ENCODE peak calls at places on chromosomes 12 and 14, in four cellular contexts. One of them, this sample, is unnamed.

GRCh38 chr14:35369701-35370191 is 34.8 kb downstream of the NFKBIA start:
- DNase-seq in neural progenitor cell: no peak
- DNase-seq in uterus: peak
- DNase-seq in tibial artery: no peak
- DNase-seq in this sample: no peak

GRCh38 chr12:57625261-57626032 is 7.6 kb downstream of the B4GALNT1 start:
- DNase-seq in uterus: no peak
- DNase-seq in tibial artery: no peak
- DNase-seq in neural progenitor cell: no peak
- DNase-seq in this sample: no peak

GRCh38 chr12:50257226-50258166 is 25.8 kb downstream of the LIMA1 start:
- DNase-seq in uterus: peak
- DNase-seq in tibial artery: no peak
- DNase-seq in neural progenitor cell: no peak
- DNase-seq in this sample: no peak

GRCh38 chr12:72790273-72790672 is 518.1 kb downstream of the TRHDE start:
- DNase-seq in uterus: no peak
- DNase-seq in tibial artery: no peak
- DNase-seq in neural progenitor cell: no peak
- DNase-seq in this sample: no peak

GRCh38 chr14:60512952-60513554 is 4.1 kb downstream of the SIX6 start:
- DNase-seq in uterus: no peak
- DNase-seq in tibial artery: no peak
- DNase-seq in neural progenitor cell: peak
- DNase-seq in this sample: no peak

GRCh38 chr14:37493606-37494005 is 101.4 kb downstream of the FOXA1 start:
- DNase-seq in neural progenitor cell: no peak
- DNase-seq in uterus: no peak
- DNase-seq in tibial artery: no peak
- DNase-seq in this sample: no peak

GRCh38 chr14:35374273-35374681 is 30.3 kb downstream of the NFKBIA start:
- DNase-seq in tibial artery: peak
- DNase-seq in neural progenitor cell: no peak
- DNase-seq in uterus: peak
- DNase-seq in this sample: no peak

GRCh38 chr14:34781242-34781641 is 66.8 kb upstream of the CFL2 start:
- DNase-seq in tibial artery: no peak
- DNase-seq in uterus: peak
- DNase-seq in neural progenitor cell: no peak
- DNase-seq in this sample: no peak

GRCh38 chr12:6458281-6459003 is 6.6 kb downstream of the TAPBPL start:
- DNase-seq in neural progenitor cell: no peak
- DNase-seq in uterus: no peak
- DNase-seq in tibial artery: no peak
- DNase-seq in this sample: no peak

GRCh38 chr12:112167031-112167461 is 41.7 kb downstream of the TRAFD1 start:
- DNase-seq in neural progenitor cell: no peak
- DNase-seq in tibial artery: peak
- DNase-seq in uterus: no peak
- DNase-seq in this sample: no peak

GRCh38 chr12:29691146-29691854 is 92.4 kb downstream of the TMTC1 start:
- DNase-seq in tibial artery: no peak
- DNase-seq in uterus: no peak
- DNase-seq in neural progenitor cell: peak
- DNase-seq in this sample: no peak

GRCh38 chr12:113049976-113050742 is 6.4 kb upstream of the DTX1 start:
- DNase-seq in tibial artery: no peak
- DNase-seq in neural progenitor cell: peak
- DNase-seq in uterus: no peak
- DNase-seq in this sample: no peak

GRCh38 chr12:93441111-93441616 is 583 bp downstream of the UBE2N start:
- DNase-seq in uterus: peak
- DNase-seq in neural progenitor cell: peak
- DNase-seq in tibial artery: peak
- DNase-seq in this sample: peak

GRCh38 chr14:61671086-61671485 is 24.2 kb upstream of the HIF1A start:
- DNase-seq in tibial artery: no peak
- DNase-seq in neural progenitor cell: no peak
- DNase-seq in uterus: no peak
- DNase-seq in this sample: no peak

GRCh38 chr14:101505216-101505970 is 55.9 kb upstream of the DIO3 start:
- DNase-seq in tibial artery: peak
- DNase-seq in uterus: peak
- DNase-seq in neural progenitor cell: no peak
- DNase-seq in this sample: no peak

GRCh38 chr12:94488449-94488848 is 28.8 kb upstream of the CEP83 start:
- DNase-seq in tibial artery: no peak
- DNase-seq in uterus: no peak
- DNase-seq in neural progenitor cell: no peak
- DNase-seq in this sample: no peak

GRCh38 chr14:21825147-21825743 is 151.6 kb upstream of the OR4E1 start:
- DNase-seq in uterus: no peak
- DNase-seq in neural progenitor cell: peak
- DNase-seq in tibial artery: no peak
- DNase-seq in this sample: no peak

GRCh38 chr12:55738113-55739024 is 4.6 kb upstream of the GDF11 start:
- DNase-seq in tibial artery: peak
- DNase-seq in uterus: peak
- DNase-seq in neural progenitor cell: peak
- DNase-seq in this sample: peak

GRCh38 chr12:109493938-109494337 is 16.5 kb downstream of the UBE3B start:
- DNase-seq in tibial artery: no peak
- DNase-seq in uterus: no peak
- DNase-seq in neural progenitor cell: no peak
- DNase-seq in this sample: no peak

GRCh38 chr12:132373967-132374820 is 44.8 kb upstream of the GALNT9 start:
- DNase-seq in tibial artery: no peak
- DNase-seq in neural progenitor cell: peak
- DNase-seq in uterus: no peak
- DNase-seq in this sample: no peak

GRCh38 chr14:29461131-29461530 is 466.5 kb downstream of the PRKD1 start:
- DNase-seq in uterus: no peak
- DNase-seq in tibial artery: no peak
- DNase-seq in neural progenitor cell: no peak
- DNase-seq in this sample: no peak

GRCh38 chr12:52528641-52529143 is 8.5 kb upstream of the KRT5 start:
- DNase-seq in uterus: no peak
- DNase-seq in neural progenitor cell: no peak
- DNase-seq in tibial artery: peak
- DNase-seq in this sample: no peak

GRCh38 chr12:105352940-105353635 is 22.6 kb downstream of the C12orf75 start:
- DNase-seq in uterus: no peak
- DNase-seq in neural progenitor cell: peak
- DNase-seq in tibial artery: no peak
- DNase-seq in this sample: no peak

GRCh38 chr12:130247634-130248237 is 85.5 kb downstream of the FZD10 start:
- DNase-seq in uterus: no peak
- DNase-seq in neural progenitor cell: no peak
- DNase-seq in tibial artery: no peak
- DNase-seq in this sample: no peak
- H3K4me3 ChIP-seq in uterus: no peak
- H3K4me3 ChIP-seq in neural progenitor cell: no peak
- H3K4me3 ChIP-seq in tibial artery: no peak
- H3K4me3 ChIP-seq in this sample: no peak

GRCh38 chr14:69797573-69798338 is 715 bp upstream of the SLC10A1 start:
- DNase-seq in neural progenitor cell: no peak
- DNase-seq in uterus: no peak
- DNase-seq in tibial artery: no peak
- DNase-seq in this sample: no peak

GRCh38 chr14:69789118-69789640 is 7.9 kb downstream of the SLC10A1 start:
- DNase-seq in tibial artery: no peak
- DNase-seq in uterus: no peak
- DNase-seq in neural progenitor cell: no peak
- DNase-seq in this sample: no peak

GRCh38 chr14:69796797-69797500 is at the start of gene SLC10A1:
- DNase-seq in tibial artery: no peak
- DNase-seq in uterus: no peak
- DNase-seq in neural progenitor cell: no peak
- DNase-seq in this sample: no peak

GRCh38 chr14:69794791-69795190 is 2.2 kb downstream of the SLC10A1 start:
- DNase-seq in uterus: no peak
- DNase-seq in neural progenitor cell: no peak
- DNase-seq in tibial artery: no peak
- DNase-seq in this sample: no peak

DNA sequence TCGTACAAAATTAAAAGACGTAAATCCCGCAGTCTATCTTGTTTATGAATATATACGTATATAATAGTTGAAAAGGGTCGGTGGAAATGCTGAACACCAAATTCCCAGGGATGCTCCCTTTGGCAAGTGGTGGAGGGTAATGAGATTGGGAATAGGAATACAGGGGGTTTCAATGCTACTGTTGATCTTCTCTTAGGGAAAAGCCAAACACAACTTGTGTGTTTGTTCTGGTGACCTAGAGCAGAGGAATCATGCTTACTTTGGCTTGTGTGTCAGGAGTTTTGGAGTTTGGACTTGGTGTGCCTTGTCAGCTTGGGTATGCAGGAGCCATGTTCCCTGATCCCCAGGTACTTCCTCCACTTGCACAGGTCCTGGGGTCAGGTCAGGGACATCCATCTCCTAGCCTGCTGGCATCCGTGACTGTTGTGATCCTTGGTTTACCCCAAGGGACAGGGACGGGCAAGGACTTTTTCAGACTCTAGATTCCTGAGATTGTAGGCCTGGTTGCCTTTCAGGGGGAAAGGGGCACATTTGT is 4.1 kb downstream of the SLC10A1 start:
- DNase-seq in uterus: no peak
- DNase-seq in neural progenitor cell: no peak
- DNase-seq in tibial artery: no peak
- DNase-seq in this sample: no peak
- TF ChIP-seq CTCF in uterus: no peak
- TF ChIP-seq CTCF in neural progenitor cell: no peak
- TF ChIP-seq CTCF in tibial artery: no peak
- TF ChIP-seq CTCF in this sample: no peak

DNA sequence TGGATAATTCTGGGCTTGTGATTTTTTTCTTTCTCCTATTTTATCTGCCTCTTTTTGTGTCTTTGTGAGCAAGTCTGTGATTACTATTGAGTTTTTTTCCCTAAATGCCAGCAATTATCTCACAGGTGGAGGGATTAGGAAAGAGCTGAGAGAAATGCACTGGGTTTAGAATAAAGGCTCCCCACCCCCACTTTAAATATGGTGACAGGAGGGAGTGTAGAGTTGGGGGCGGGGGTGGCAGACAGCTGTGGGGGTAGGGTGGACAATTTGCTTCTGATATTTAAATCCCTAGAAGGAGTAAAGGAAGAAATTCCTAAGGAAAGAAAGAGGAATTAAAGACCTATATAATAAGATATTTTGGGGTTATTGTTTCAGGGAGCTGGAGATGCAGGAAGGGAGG is 145.9 kb downstream of the NRXN3 start:
- DNase-seq in neural progenitor cell: peak
- DNase-seq in uterus: no peak
- DNase-seq in tibial artery: no peak
- DNase-seq in this sample: no peak
- H3K4me3 ChIP-seq in neural progenitor cell: peak
- H3K4me3 ChIP-seq in uterus: no peak
- H3K4me3 ChIP-seq in tibial artery: no peak
- H3K4me3 ChIP-seq in this sample: no peak

GRCh38 chr12:47797432-47797831 is 22.3 kb downstream of the HDAC7 start:
- DNase-seq in tibial artery: no peak
- DNase-seq in uterus: no peak
- DNase-seq in neural progenitor cell: peak
- DNase-seq in this sample: no peak
- TF ChIP-seq CTCF in tibial artery: peak
- TF ChIP-seq CTCF in uterus: no peak
- TF ChIP-seq CTCF in neural progenitor cell: peak
- TF ChIP-seq CTCF in this sample: no peak

DNA sequence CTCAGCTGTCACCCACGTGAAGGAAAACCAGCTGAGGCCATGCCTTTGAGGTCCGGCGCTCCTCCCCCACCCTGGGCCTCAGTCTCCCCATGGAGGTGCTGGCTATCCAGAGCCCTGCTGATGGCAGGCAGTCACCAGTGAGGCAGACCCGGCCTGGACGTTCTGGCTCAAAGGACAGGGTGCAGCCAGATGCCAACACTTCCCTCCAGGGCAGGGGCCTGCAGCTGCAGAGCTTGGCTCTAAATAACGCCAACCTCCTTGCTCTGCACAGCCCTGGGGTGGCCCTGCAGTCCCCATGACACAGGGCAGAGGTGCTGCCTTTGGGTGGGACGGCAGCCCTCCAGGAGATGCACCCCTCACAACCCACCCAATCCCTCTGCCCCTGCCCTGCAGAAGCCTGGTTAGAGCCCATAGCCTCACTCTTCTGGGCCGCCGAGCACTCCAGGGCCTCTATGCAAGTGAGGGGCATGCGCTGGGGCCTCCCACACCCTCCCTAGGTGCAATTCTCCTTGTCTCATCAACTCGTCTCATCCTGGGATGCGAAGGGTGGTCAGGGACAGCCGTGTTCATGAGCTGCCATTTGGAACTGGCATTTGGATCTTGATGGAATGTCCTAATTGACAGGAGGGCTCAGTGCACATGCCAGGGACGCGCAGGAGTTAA is 30.4 kb downstream of the CCDC85C start:
- DNase-seq in tibial artery: no peak
- DNase-seq in uterus: no peak
- DNase-seq in neural progenitor cell: no peak
- DNase-seq in this sample: no peak
- H3K4me3 ChIP-seq in tibial artery: no peak
- H3K4me3 ChIP-seq in uterus: no peak
- H3K4me3 ChIP-seq in neural progenitor cell: no peak
- H3K4me3 ChIP-seq in this sample: no peak

GRCh38 chr12:1502441-1502785 is 92.0 kb downstream of the FBXL14 start:
- DNase-seq in neural progenitor cell: no peak
- DNase-seq in tibial artery: no peak
- DNase-seq in uterus: no peak
- DNase-seq in this sample: peak

GRCh38 chr12:1501695-1502440 is 92.5 kb downstream of the FBXL14 start:
- DNase-seq in uterus: no peak
- DNase-seq in tibial artery: peak
- DNase-seq in neural progenitor cell: no peak
- DNase-seq in this sample: no peak

GRCh38 chr12:1502856-1503255 is 91.5 kb downstream of the FBXL14 start:
- DNase-seq in uterus: no peak
- DNase-seq in neural progenitor cell: no peak
- DNase-seq in tibial artery: peak
- DNase-seq in this sample: no peak

GRCh38 chr12:1504304-1505150 is 89.9 kb downstream of the FBXL14 start:
- DNase-seq in neural progenitor cell: no peak
- DNase-seq in tibial artery: peak
- DNase-seq in uterus: no peak
- DNase-seq in this sample: no peak

GRCh38 chr12:1503281-1503711 is 91.1 kb downstream of the FBXL14 start:
- DNase-seq in tibial artery: peak
- DNase-seq in neural progenitor cell: no peak
- DNase-seq in uterus: no peak
- DNase-seq in this sample: no peak
- TF ChIP-seq CTCF in tibial artery: no peak
- TF ChIP-seq CTCF in neural progenitor cell: no peak
- TF ChIP-seq CTCF in uterus: no peak
- TF ChIP-seq CTCF in this sample: no peak

This sample was measured in lower leg skin.